ENCODE peak calls at places on chromosomes 1 and 21, in seven cellular contexts. One of them, this sample, is unnamed. For H3K36me3 and H3K27me3, the result is how much of the 10 kb centered on the place peaks cover.

GRCh38 chr1:201020647-201021332 is 2.7 kb downstream of the KIF21B start:
- DNase-seq in cardiac muscle cell: peak
- DNase-seq in effector memory CD4-positive, alpha-beta T cell: no peak
- DNase-seq in GM12878: no peak
- DNase-seq in stomach: no peak
- DNase-seq in Peyer's patch: peak
- DNase-seq in BJ: no peak
- DNase-seq in this sample: peak

GRCh38 chr1:115977481-115978258 is 1.4 kb downstream of the SLC22A15 start:
- DNase-seq in cardiac muscle cell: peak
- DNase-seq in effector memory CD4-positive, alpha-beta T cell: no peak
- DNase-seq in GM12878: no peak
- DNase-seq in stomach: no peak
- DNase-seq in Peyer's patch: no peak
- DNase-seq in BJ: peak
- DNase-seq in this sample: no peak

GRCh38 chr1:64195089-64195410 is 8.4 kb upstream of the UBE2U start:
- DNase-seq in cardiac muscle cell: no peak
- DNase-seq in effector memory CD4-positive, alpha-beta T cell: no peak
- DNase-seq in GM12878: no peak
- DNase-seq in stomach: no peak
- DNase-seq in Peyer's patch: no peak
- DNase-seq in BJ: no peak
- DNase-seq in this sample: no peak

GRCh38 chr21:42112223-42112622 is 41.1 kb downstream of the UMODL1 start:
- DNase-seq in cardiac muscle cell: no peak
- DNase-seq in effector memory CD4-positive, alpha-beta T cell: no peak
- DNase-seq in GM12878: no peak
- DNase-seq in stomach: no peak
- DNase-seq in Peyer's patch: no peak
- DNase-seq in BJ: no peak
- DNase-seq in this sample: no peak

GRCh38 chr1:167720965-167721616 is 691 bp upstream of the MPZL1 start:
- DNase-seq in cardiac muscle cell: peak
- DNase-seq in effector memory CD4-positive, alpha-beta T cell: no peak
- DNase-seq in GM12878: no peak
- DNase-seq in stomach: peak
- DNase-seq in Peyer's patch: peak
- DNase-seq in BJ: peak
- DNase-seq in this sample: no peak

GRCh38 chr1:35062518-35063196 is 16.5 kb upstream of the ZMYM1 start:
- DNase-seq in cardiac muscle cell: peak
- DNase-seq in effector memory CD4-positive, alpha-beta T cell: no peak
- DNase-seq in GM12878: peak
- DNase-seq in stomach: no peak
- DNase-seq in Peyer's patch: no peak
- DNase-seq in BJ: no peak
- DNase-seq in this sample: no peak

GRCh38 chr1:56868761-56869160 is 14.2 kb downstream of the C8A start:
- DNase-seq in cardiac muscle cell: no peak
- DNase-seq in effector memory CD4-positive, alpha-beta T cell: no peak
- DNase-seq in GM12878: no peak
- DNase-seq in stomach: no peak
- DNase-seq in Peyer's patch: no peak
- DNase-seq in BJ: no peak
- DNase-seq in this sample: no peak

GRCh38 chr1:46183926-46184557 is 7.8 kb upstream of the P3R3URF start:
- DNase-seq in cardiac muscle cell: no peak
- DNase-seq in effector memory CD4-positive, alpha-beta T cell: no peak
- DNase-seq in GM12878: no peak
- DNase-seq in stomach: no peak
- DNase-seq in Peyer's patch: peak
- DNase-seq in BJ: no peak
- DNase-seq in this sample: no peak

GRCh38 chr1:109977657-109978378 is 6.7 kb upstream of the AHCYL1 start:
- DNase-seq in cardiac muscle cell: peak
- DNase-seq in effector memory CD4-positive, alpha-beta T cell: no peak
- DNase-seq in GM12878: no peak
- DNase-seq in stomach: no peak
- DNase-seq in Peyer's patch: no peak
- DNase-seq in BJ: no peak
- DNase-seq in this sample: no peak

GRCh38 chr1:70818391-70818790 is 229.2 kb downstream of the PTGER3 start:
- DNase-seq in cardiac muscle cell: peak
- DNase-seq in effector memory CD4-positive, alpha-beta T cell: no peak
- DNase-seq in GM12878: no peak
- DNase-seq in stomach: no peak
- DNase-seq in Peyer's patch: no peak
- DNase-seq in BJ: peak
- DNase-seq in this sample: no peak

GRCh38 chr1:53600001-53600400 is 139.0 kb downstream of the GLIS1 start:
- DNase-seq in cardiac muscle cell: no peak
- DNase-seq in effector memory CD4-positive, alpha-beta T cell: no peak
- DNase-seq in GM12878: no peak
- DNase-seq in stomach: no peak
- DNase-seq in Peyer's patch: no peak
- DNase-seq in BJ: no peak
- DNase-seq in this sample: no peak

GRCh38 chr1:226863446-226863845 is 7.0 kb upstream of the PSEN2 start:
- DNase-seq in cardiac muscle cell: peak
- DNase-seq in effector memory CD4-positive, alpha-beta T cell: no peak
- DNase-seq in GM12878: no peak
- DNase-seq in stomach: no peak
- DNase-seq in Peyer's patch: no peak
- DNase-seq in BJ: peak
- DNase-seq in this sample: peak

GRCh38 chr1:150192012-150192411 is 42.3 kb downstream of the PLEKHO1 start:
- DNase-seq in cardiac muscle cell: peak
- DNase-seq in effector memory CD4-positive, alpha-beta T cell: no peak
- DNase-seq in GM12878: no peak
- DNase-seq in stomach: no peak
- DNase-seq in Peyer's patch: no peak
- DNase-seq in BJ: no peak
- DNase-seq in this sample: no peak

GRCh38 chr1:234067584-234067983 is 163.1 kb downstream of the SLC35F3 start:
- DNase-seq in cardiac muscle cell: no peak
- DNase-seq in effector memory CD4-positive, alpha-beta T cell: no peak
- DNase-seq in GM12878: no peak
- DNase-seq in stomach: no peak
- DNase-seq in Peyer's patch: no peak
- DNase-seq in BJ: no peak
- DNase-seq in this sample: no peak

GRCh38 chr1:87973901-87974300 is 645.2 kb downstream of the LMO4 start:
- DNase-seq in cardiac muscle cell: no peak
- DNase-seq in effector memory CD4-positive, alpha-beta T cell: no peak
- DNase-seq in GM12878: no peak
- DNase-seq in stomach: no peak
- DNase-seq in Peyer's patch: no peak
- DNase-seq in BJ: no peak
- DNase-seq in this sample: peak

GRCh38 chr1:12177156-12177998 is 10.6 kb downstream of the TNFRSF1B start:
- DNase-seq in cardiac muscle cell: no peak
- DNase-seq in effector memory CD4-positive, alpha-beta T cell: no peak
- DNase-seq in GM12878: no peak
- DNase-seq in stomach: no peak
- DNase-seq in Peyer's patch: no peak
- DNase-seq in BJ: no peak
- DNase-seq in this sample: peak

GRCh38 chr1:38452246-38452645 is 405.7 kb upstream of the POU3F1 start:
- DNase-seq in cardiac muscle cell: no peak
- DNase-seq in effector memory CD4-positive, alpha-beta T cell: no peak
- DNase-seq in GM12878: no peak
- DNase-seq in stomach: no peak
- DNase-seq in Peyer's patch: no peak
- DNase-seq in BJ: no peak
- DNase-seq in this sample: no peak

GRCh38 chr21:8991088-8991907 is 1530.1 kb upstream of the TPTE start:
- DNase-seq in cardiac muscle cell: no peak
- DNase-seq in effector memory CD4-positive, alpha-beta T cell: no peak
- DNase-seq in GM12878: no peak
- DNase-seq in stomach: no peak
- DNase-seq in Peyer's patch: no peak
- DNase-seq in BJ: no peak
- DNase-seq in this sample: no peak

GRCh38 chr1:145892486-145893087 is 6.9 kb upstream of the ANKRD35 start:
- DNase-seq in cardiac muscle cell: peak
- DNase-seq in effector memory CD4-positive, alpha-beta T cell: no peak
- DNase-seq in GM12878: no peak
- DNase-seq in stomach: peak
- DNase-seq in Peyer's patch: no peak
- DNase-seq in BJ: no peak
- DNase-seq in this sample: no peak

GRCh38 chr1:238484121-238484520 is 593.4 kb upstream of the ZP4 start:
- DNase-seq in cardiac muscle cell: no peak
- DNase-seq in effector memory CD4-positive, alpha-beta T cell: no peak
- DNase-seq in GM12878: no peak
- DNase-seq in stomach: no peak
- DNase-seq in Peyer's patch: no peak
- DNase-seq in BJ: no peak
- DNase-seq in this sample: no peak

GRCh38 chr1:247113733-247114271 is 9.6 kb upstream of the ZNF669 start:
- DNase-seq in cardiac muscle cell: no peak
- DNase-seq in effector memory CD4-positive, alpha-beta T cell: no peak
- DNase-seq in GM12878: no peak
- DNase-seq in stomach: no peak
- DNase-seq in Peyer's patch: no peak
- DNase-seq in BJ: no peak
- DNase-seq in this sample: no peak

GRCh38 chr1:247115545-247115944 is 11.4 kb upstream of the ZNF669 start:
- DNase-seq in cardiac muscle cell: no peak
- DNase-seq in effector memory CD4-positive, alpha-beta T cell: no peak
- DNase-seq in GM12878: no peak
- DNase-seq in stomach: no peak
- DNase-seq in Peyer's patch: no peak
- DNase-seq in BJ: no peak
- DNase-seq in this sample: peak

GRCh38 chr1:247115141-247115510 is 11.0 kb upstream of the ZNF669 start:
- DNase-seq in cardiac muscle cell: no peak
- DNase-seq in effector memory CD4-positive, alpha-beta T cell: no peak
- DNase-seq in GM12878: no peak
- DNase-seq in stomach: no peak
- DNase-seq in Peyer's patch: no peak
- DNase-seq in BJ: no peak
- DNase-seq in this sample: no peak

GRCh38 chr1:247113094-247113497 is 8.9 kb upstream of the ZNF669 start:
- DNase-seq in cardiac muscle cell: no peak
- DNase-seq in effector memory CD4-positive, alpha-beta T cell: no peak
- DNase-seq in GM12878: no peak
- DNase-seq in stomach: peak
- DNase-seq in Peyer's patch: no peak
- DNase-seq in BJ: no peak
- DNase-seq in this sample: peak

GRCh38 chr1:247114351-247115140 is 10.4 kb upstream of the ZNF669 start:
- DNase-seq in cardiac muscle cell: no peak
- DNase-seq in effector memory CD4-positive, alpha-beta T cell: no peak
- DNase-seq in GM12878: no peak
- DNase-seq in stomach: no peak
- DNase-seq in Peyer's patch: no peak
- DNase-seq in BJ: no peak
- DNase-seq in this sample: no peak
- H3K36me3 ChIP-seq in cardiac muscle cell: under half
- H3K36me3 ChIP-seq in effector memory CD4-positive, alpha-beta T cell: under half
- H3K36me3 ChIP-seq in GM12878: under half
- H3K36me3 ChIP-seq in stomach: under half
- H3K36me3 ChIP-seq in Peyer's patch: under half
- H3K36me3 ChIP-seq in BJ: under half
- H3K36me3 ChIP-seq in this sample: under half

DNA sequence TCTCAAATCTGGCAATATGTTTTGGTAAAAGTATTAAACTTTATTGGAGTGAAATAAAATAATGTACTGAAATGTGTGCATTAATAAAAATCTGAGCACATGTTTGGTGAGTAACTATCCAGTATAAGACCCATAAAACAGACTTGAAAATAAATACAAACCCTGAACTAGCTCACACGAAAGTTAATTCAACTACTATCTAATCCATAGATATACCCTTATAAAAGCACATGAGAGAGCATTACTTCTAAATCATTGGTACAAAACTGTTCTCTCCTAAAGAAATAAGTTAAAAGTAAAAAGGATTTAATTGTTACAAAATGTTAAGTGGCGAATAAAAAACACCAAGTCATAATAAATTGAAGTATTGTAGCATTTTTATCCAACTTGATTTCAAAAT is 295.6 kb downstream of the PTPRC start:
- DNase-seq in cardiac muscle cell: no peak
- DNase-seq in effector memory CD4-positive, alpha-beta T cell: no peak
- DNase-seq in GM12878: no peak
- DNase-seq in stomach: no peak
- DNase-seq in Peyer's patch: no peak
- DNase-seq in BJ: no peak
- DNase-seq in this sample: no peak
- H3K4me3 ChIP-seq in cardiac muscle cell: no peak
- H3K4me3 ChIP-seq in effector memory CD4-positive, alpha-beta T cell: peak
- H3K4me3 ChIP-seq in GM12878: peak
- H3K4me3 ChIP-seq in stomach: peak
- H3K4me3 ChIP-seq in Peyer's patch: no peak
- H3K4me3 ChIP-seq in BJ: peak
- H3K4me3 ChIP-seq in this sample: no peak

GRCh38 chr1:206944703-206945102 is 1.6 kb downstream of the PIGR start:
- DNase-seq in cardiac muscle cell: no peak
- DNase-seq in effector memory CD4-positive, alpha-beta T cell: no peak
- DNase-seq in GM12878: no peak
- DNase-seq in stomach: no peak
- DNase-seq in Peyer's patch: no peak
- DNase-seq in BJ: no peak
- DNase-seq in this sample: no peak
- H3K27me3 ChIP-seq in cardiac muscle cell: under half
- H3K27me3 ChIP-seq in effector memory CD4-positive, alpha-beta T cell: under half
- H3K27me3 ChIP-seq in GM12878: under half
- H3K27me3 ChIP-seq in stomach: under half
- H3K27me3 ChIP-seq in Peyer's patch: under half
- H3K27me3 ChIP-seq in BJ: under half
- H3K27me3 ChIP-seq in this sample: under half

DNA sequence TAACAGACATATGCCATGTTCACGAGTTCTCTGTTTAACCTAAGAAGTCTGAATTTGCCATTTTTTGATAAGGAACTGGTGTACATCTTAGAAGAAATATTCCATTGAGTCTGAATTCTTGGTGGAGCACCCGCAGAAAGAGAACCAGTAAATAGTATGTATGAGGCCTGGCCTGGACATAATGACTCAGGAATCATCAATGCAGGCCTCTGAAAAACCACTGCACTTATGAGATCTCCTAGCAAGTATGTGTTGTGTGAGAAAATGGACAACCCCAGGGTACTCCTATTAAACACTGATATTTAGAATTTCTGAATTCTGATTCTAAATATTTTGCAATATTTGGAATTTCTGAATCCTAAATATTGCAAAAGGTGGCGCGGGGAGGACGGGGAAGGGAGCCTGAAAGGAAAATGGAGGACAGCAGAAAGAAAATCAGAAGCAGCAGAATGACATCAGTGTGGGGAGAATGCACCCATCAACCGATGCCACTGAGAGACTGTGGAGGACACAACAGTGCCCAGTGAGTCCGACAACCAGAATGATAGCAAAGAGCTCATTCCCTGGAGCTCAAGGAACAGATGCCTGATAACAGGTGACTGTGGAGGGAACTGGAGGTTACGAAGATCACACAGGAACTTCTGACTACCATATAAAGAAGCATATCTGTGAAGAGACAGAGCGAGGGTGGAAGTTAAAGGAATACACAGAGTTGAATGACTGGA is 97.5 kb downstream of the APP start:
- DNase-seq in cardiac muscle cell: no peak
- DNase-seq in effector memory CD4-positive, alpha-beta T cell: no peak
- DNase-seq in GM12878: no peak
- DNase-seq in stomach: no peak
- DNase-seq in Peyer's patch: no peak
- DNase-seq in BJ: peak
- DNase-seq in this sample: no peak
- H3K36me3 ChIP-seq in cardiac muscle cell: under half
- H3K36me3 ChIP-seq in effector memory CD4-positive, alpha-beta T cell: under half
- H3K36me3 ChIP-seq in GM12878: under half
- H3K36me3 ChIP-seq in stomach: under half
- H3K36me3 ChIP-seq in Peyer's patch: under half
- H3K36me3 ChIP-seq in BJ: under half
- H3K36me3 ChIP-seq in this sample: under half